ENCODE peak calls at places on chromosomes 4 and X, in six cellular contexts. H is lower lobe of right lung; F is CD4-positive, alpha-beta memory T cell; Y is upper lobe of right lung; N is Peyer's patch; W is mesendoderm. G is an unnamed sample.
A peak's percentile ranks its signal among the peaks of the same experiment; 100 is the strongest.

GRCh38 chrX:73562458-73562857 is 539 bp upstream of the CHIC1 start:
- DNase-seq in H (no peak), F (no peak), Y (no peak), N (no peak), W (peak; percentile 1), G (no peak)

GRCh38 chr4:15376594-15376993 is 51.2 kb upstream of the C1QTNF7 start:
- DNase-seq in H (no peak), F (no peak), Y (no peak), N (no peak), W (no peak), G (no peak)

GRCh38 chr4:173520921-173521473 is 9.0 kb downstream of the HAND2 start:
- DNase-seq in H (no peak), F (no peak), Y (no peak), N (no peak), W (no peak), G (no peak)

GRCh38 chr4:14871676-14872430 is 130.4 kb upstream of the CPEB2 start:
- DNase-seq in H (peak; percentile 61), F (no peak), Y (peak; percentile 69), N (peak; percentile 54), W (peak; percentile 72), G (no peak)

GRCh38 chr4:47383829-47384427 is 79.6 kb downstream of the COMMD8 start:
- DNase-seq in H (no peak), F (peak; percentile 10), Y (no peak), N (no peak), W (peak; percentile 27), G (no peak)

GRCh38 chr4:9979101-9979815 is 42.0 kb downstream of the SLC2A9 start:
- DNase-seq in H (no peak), F (no peak), Y (no peak), N (no peak), W (peak; percentile 19), G (no peak)

GRCh38 chr4:109278594-109279031 is 23.8 kb downstream of the COL25A1 start:
- DNase-seq in H (no peak), F (no peak), Y (no peak), N (no peak), W (no peak), G (no peak)

GRCh38 chrX:127873637-127874036 is 178.6 kb downstream of the ACTRT1 start:
- DNase-seq in H (no peak), F (no peak), Y (no peak), N (no peak), W (no peak), G (no peak)

GRCh38 chr4:42515156-42515884 is 118.0 kb downstream of the SHISA3 start:
- DNase-seq in H (no peak), F (no peak), Y (no peak), N (no peak), W (peak; percentile 96), G (no peak)

GRCh38 chrX:48794993-48795501 is 6.8 kb upstream of the HDAC6 start:
- DNase-seq in H (peak; percentile 72), F (no peak), Y (peak; percentile 81), N (no peak), W (peak; percentile 41), G (no peak)

GRCh38 chr4:84530871-84531270 is 31.8 kb upstream of the NKX6-1 start:
- DNase-seq in H (no peak), F (no peak), Y (no peak), N (no peak), W (peak; percentile 18), G (no peak)

GRCh38 chrX:96430756-96431455 is 253.7 kb upstream of the DIAPH2 start:
- DNase-seq in H (no peak), F (no peak), Y (no peak), N (no peak), W (peak; percentile 47), G (no peak)

GRCh38 chrX:137428251-137428661 is 137.7 kb upstream of the ZIC3 start:
- DNase-seq in H (no peak), F (no peak), Y (no peak), N (no peak), W (peak; percentile 71), G (no peak)

GRCh38 chrX:153761863-153762262 is 2.2 kb upstream of the PLXNB3 start:
- DNase-seq in H (no peak), F (no peak), Y (no peak), N (peak; percentile 13), W (peak; percentile 19), G (peak; percentile 50)

GRCh38 chr4:8045909-8046308 is 106.2 kb upstream of the AFAP1 start:
- DNase-seq in H (no peak), F (no peak), Y (no peak), N (no peak), W (no peak), G (no peak)

GRCh38 chr4:114282937-114283336 is 303.5 kb upstream of the ARSJ start:
- DNase-seq in H (no peak), F (no peak), Y (no peak), N (no peak), W (no peak), G (no peak)

GRCh38 chr4:78602334-78602733 is 50.8 kb downstream of the ANXA3 start:
- DNase-seq in H (no peak), F (no peak), Y (no peak), N (no peak), W (no peak), G (no peak)

GRCh38 chrX:119410854-119411253 is 11.7 kb downstream of the SLC25A43 start:
- DNase-seq in H (no peak), F (no peak), Y (no peak), N (no peak), W (no peak), G (no peak)

GRCh38 chr4:3644849-3645627 is 112.8 kb upstream of the LRPAP1 start:
- DNase-seq in H (no peak), F (no peak), Y (no peak), N (no peak), W (no peak), G (no peak)

GRCh38 chrX:2732649-2733048 is 19.2 kb upstream of the XG start:
- DNase-seq in H (no peak), F (no peak), Y (no peak), N (no peak), W (no peak), G (no peak)

GRCh38 chrX:129780441-129781105 is 824 bp downstream of the SASH3 start:
- DNase-seq in H (no peak), F (no peak), Y (no peak), N (no peak), W (no peak), G (peak; percentile 86)

GRCh38 chr4:138775890-138776289 is 239.7 kb upstream of the NOCT start:
- DNase-seq in H (no peak), F (no peak), Y (no peak), N (no peak), W (peak; percentile 18), G (no peak)

GRCh38 chrX:75278991-75279390 is 5.1 kb downstream of the UPRT start:
- DNase-seq in H (no peak), F (no peak), Y (no peak), N (no peak), W (peak; percentile 66), G (no peak)

GRCh38 chrX:75276666-75277065 is 2.8 kb downstream of the UPRT start:
- DNase-seq in H (no peak), F (no peak), Y (no peak), N (no peak), W (no peak), G (no peak)

DNA sequence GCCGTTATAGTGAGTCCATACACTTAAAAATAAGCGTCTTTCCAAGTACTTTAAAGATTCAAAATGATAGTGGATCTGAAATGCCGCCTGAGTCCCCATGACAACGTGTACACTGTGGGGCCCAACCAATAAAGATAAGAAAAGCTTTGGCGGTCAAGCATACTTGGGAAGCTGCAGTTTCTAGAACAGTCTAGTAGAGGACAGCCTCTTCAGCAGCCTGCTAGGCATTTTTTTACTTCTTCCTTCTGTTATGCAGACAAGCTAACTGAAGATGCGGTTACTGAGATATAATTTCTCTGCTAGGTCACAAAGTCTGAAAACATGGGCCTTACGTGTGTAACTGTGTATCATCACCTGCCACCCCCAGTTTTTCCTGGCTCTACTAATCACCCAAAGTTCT is 402 bp upstream of the UPRT start:
- DNase-seq in H (no peak), F (no peak), Y (no peak), N (no peak), W (peak; percentile 8), G (no peak)
- H3K27ac ChIP-seq in H (peak overlapping the region; percentile 89), F (peak overlapping the region; percentile 83), Y (peak overlapping the region; percentile 95), N (peak overlapping the region; percentile 97), W (no peak overlapping the region), G (peak overlapping the region; percentile 92)

DNA sequence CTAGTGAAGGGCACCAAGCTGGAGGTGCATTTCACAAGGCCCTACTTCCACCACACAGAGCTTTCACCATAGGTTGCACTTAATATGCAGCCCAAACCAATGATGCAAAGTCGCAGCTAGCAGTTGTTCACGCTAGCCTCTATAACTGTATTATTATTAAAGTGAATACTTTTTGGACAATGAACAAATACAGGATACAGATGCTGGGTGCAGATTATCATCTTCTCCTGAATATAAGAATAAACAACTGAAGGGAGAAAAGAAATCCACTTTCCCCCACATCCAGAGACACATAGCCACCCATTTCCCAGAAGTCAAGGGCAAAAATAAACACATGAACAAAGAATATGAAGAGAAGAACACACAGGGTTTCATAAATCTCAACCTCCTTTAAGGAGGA is 107.2 kb downstream of the PRDM5 start:
- DNase-seq in H (no peak), F (no peak), Y (no peak), N (no peak), W (no peak), G (no peak)
- H3K4me3 ChIP-seq in H (no peak overlapping the region), F (no peak overlapping the region), Y (no peak overlapping the region), N (no peak overlapping the region), W (no peak overlapping the region), G (no peak overlapping the region)

DNA sequence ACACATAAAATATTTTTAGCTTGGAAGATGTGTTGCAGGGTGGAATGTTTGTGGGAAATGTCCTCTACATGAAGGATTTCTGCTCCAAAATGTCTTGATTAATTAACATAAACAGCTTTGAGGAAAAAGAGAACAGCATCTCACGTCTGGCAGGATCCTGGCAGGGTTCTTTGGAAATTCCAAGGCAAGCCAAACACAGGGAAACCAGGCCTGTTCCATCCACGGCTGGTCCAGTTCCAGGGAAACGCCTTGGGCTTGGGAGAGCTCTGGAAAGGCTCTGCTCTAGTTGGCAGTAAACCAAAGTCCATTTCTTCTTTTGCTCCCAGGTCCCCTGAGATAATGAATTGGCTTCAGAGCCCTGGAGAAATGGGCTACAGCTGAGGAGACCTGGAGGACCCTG is 42.4 kb upstream of the GAB1 start:
- DNase-seq in H (peak; percentile 58), F (no peak), Y (peak; percentile 68), N (peak; percentile 57), W (no peak), G (no peak)
- H3K27ac ChIP-seq in H (no peak overlapping the region), F (no peak overlapping the region), Y (no peak overlapping the region), N (peak overlapping the region; percentile 27), W (no peak overlapping the region), G (no peak overlapping the region)

GRCh38 chrX:42248226-42248625 is 324.9 kb upstream of the CASK start:
- DNase-seq in H (no peak), F (no peak), Y (no peak), N (no peak), W (no peak), G (no peak)

GRCh38 chrX:42241421-42241820 is 318.1 kb upstream of the CASK start:
- DNase-seq in H (no peak), F (no peak), Y (no peak), N (no peak), W (peak; percentile 14), G (no peak)

GRCh38 chrX:42247241-42247640 is 323.9 kb upstream of the CASK start:
- DNase-seq in H (no peak), F (no peak), Y (no peak), N (no peak), W (no peak), G (no peak)

GRCh38 chrX:42242044-42242443 is 318.7 kb upstream of the CASK start:
- DNase-seq in H (no peak), F (no peak), Y (no peak), N (no peak), W (no peak), G (no peak)

GRCh38 chrX:42246814-42247213 is 323.5 kb upstream of the CASK start:
- DNase-seq in H (peak; percentile 51), F (no peak), Y (no peak), N (no peak), W (no peak), G (no peak)
- H3K4me3 ChIP-seq in H (peak overlapping the region; percentile 29), F (no peak overlapping the region), Y (peak overlapping the region; percentile 30), N (no peak overlapping the region), W (no peak overlapping the region), G (no peak overlapping the region)